ENCODE peak calls at places on chromosomes 6 and 20, in nine cellular contexts. T is breast epithelium, M is PC-3, I is psoas muscle, R is PC-9, H is HCT116, A is dorsolateral prefrontal cortex, S is tibial artery, X is Peyer's patch. U is an unnamed sample.
A peak's percentile ranks its signal among the peaks of the same experiment; 100 is the strongest.

GRCh38 chr6:44395501-44395900 is 8.0 kb downstream of the CDC5L start:
- DNase-seq in A (no peak), I (no peak), T (no peak), X (no peak), H (no peak), M (no peak), S (no peak), R (no peak), U (no peak)

GRCh38 chr6:169490409-169490708 is 211.5 kb downstream of the WDR27 start:
- DNase-seq in A (no peak), S (no peak), H (no peak), T (no peak), I (no peak), M (no peak), X (no peak), R (no peak), U (no peak)

GRCh38 chr6:20706293-20707165 is 172.3 kb downstream of the CDKAL1 start:
- DNase-seq in H (peak; percentile 7), X (no peak), S (no peak), A (no peak), R (no peak), I (no peak), M (no peak), T (no peak), U (no peak)

GRCh38 chr6:136225496-136225895 is 24.6 kb downstream of the MTFR2 start:
- DNase-seq in X (no peak), T (no peak), S (no peak), I (no peak), R (no peak), M (no peak), A (no peak), H (no peak), U (no peak)

GRCh38 chr20:6231551-6231950 is 108.7 kb upstream of the FERMT1 start:
- DNase-seq in I (no peak), X (no peak), H (no peak), M (peak; percentile 56), T (no peak), A (no peak), S (no peak), R (no peak), U (no peak)

GRCh38 chr6:68778356-68779020 is 143.4 kb downstream of the ADGRB3 start:
- DNase-seq in X (no peak), T (no peak), S (no peak), A (no peak), R (no peak), I (no peak), H (no peak), M (peak; percentile 50), U (peak; percentile 32)

GRCh38 chr20:32332614-32333013 is 25.5 kb upstream of the ASXL1 start:
- DNase-seq in A (no peak), R (peak; percentile 70), X (no peak), T (no peak), S (no peak), M (peak; percentile 79), I (no peak), H (no peak), U (no peak)

GRCh38 chr6:157514659-157515496 is 133.9 kb downstream of the ZDHHC14 start:
- DNase-seq in X (no peak), A (no peak), S (no peak), R (peak; percentile 26), M (peak; percentile 60), I (peak; percentile 53), H (no peak), T (no peak), U (no peak)

GRCh38 chr20:44253528-44253927 is 6.4 kb downstream of the GDAP1L1 start:
- DNase-seq in A (no peak), M (no peak), R (peak; percentile 5), I (no peak), H (no peak), X (no peak), S (no peak), T (no peak), U (no peak)

GRCh38 chr6:168418151-168418551 is 22.8 kb upstream of the SMOC2 start:
- DNase-seq in R (no peak), T (no peak), A (no peak), S (no peak), H (no peak), M (no peak), I (peak; percentile 58), X (no peak), U (peak; percentile 61)

GRCh38 chr6:10555625-10556309 is 34.6 kb downstream of the GCNT2 start:
- DNase-seq in H (no peak), R (no peak), X (peak; percentile 68), A (peak; percentile 55), S (no peak), M (no peak), I (peak; percentile 40), T (peak; percentile 56), U (peak; percentile 37)

GRCh38 chr6:71967436-71967835 is 81.1 kb downstream of the RIMS1 start:
- DNase-seq in T (no peak), R (no peak), I (no peak), S (no peak), A (no peak), M (no peak), X (no peak), H (no peak), U (no peak)

GRCh38 chr6:34130870-34131269 is 15.0 kb downstream of the GRM4 start:
- DNase-seq in A (no peak), I (no peak), R (no peak), S (no peak), H (no peak), X (no peak), M (no peak), T (no peak), U (no peak)

GRCh38 chr6:166604911-166605310 is 18.4 kb upstream of the RAMACL start:
- DNase-seq in I (no peak), T (no peak), X (no peak), M (no peak), H (no peak), S (no peak), A (no peak), R (no peak), U (no peak)

GRCh38 chr6:113599444-113599843 is 257.7 kb upstream of the MARCKS start:
- DNase-seq in M (peak; percentile 2), I (no peak), T (no peak), H (no peak), R (no peak), A (no peak), X (no peak), S (no peak), U (no peak)

GRCh38 chr6:21664263-21665081 is 70.9 kb downstream of the SOX4 start:
- DNase-seq in R (peak; percentile 34), S (no peak), X (no peak), I (peak; percentile 36), M (no peak), H (no peak), A (no peak), T (peak; percentile 67), U (peak; percentile 62)

GRCh38 chr6:163457637-163458561 is 43.4 kb downstream of the QKI start:
- DNase-seq in I (peak; percentile 20), R (no peak), X (no peak), S (no peak), H (no peak), M (peak; percentile 30), T (no peak), A (no peak), U (no peak)
- TF ChIP-seq CTCF in I (no peak), R (no peak), X (no peak), S (no peak), H (no peak), M (no peak), T (no peak), A (no peak), U (no peak)

GRCh38 chr6:118864330-118865166 is 29.4 kb upstream of the ASF1A start:
- DNase-seq in S (no peak), M (no peak), H (no peak), T (no peak), X (no peak), I (no peak), A (no peak), R (no peak), U (no peak)
- H3K27ac ChIP-seq in S (no peak overlapping the region), M (no peak overlapping the region), H (no peak overlapping the region), T (no peak overlapping the region), X (no peak overlapping the region), I (no peak overlapping the region), A (no peak overlapping the region), R (no peak overlapping the region), U (no peak overlapping the region)

DNA sequence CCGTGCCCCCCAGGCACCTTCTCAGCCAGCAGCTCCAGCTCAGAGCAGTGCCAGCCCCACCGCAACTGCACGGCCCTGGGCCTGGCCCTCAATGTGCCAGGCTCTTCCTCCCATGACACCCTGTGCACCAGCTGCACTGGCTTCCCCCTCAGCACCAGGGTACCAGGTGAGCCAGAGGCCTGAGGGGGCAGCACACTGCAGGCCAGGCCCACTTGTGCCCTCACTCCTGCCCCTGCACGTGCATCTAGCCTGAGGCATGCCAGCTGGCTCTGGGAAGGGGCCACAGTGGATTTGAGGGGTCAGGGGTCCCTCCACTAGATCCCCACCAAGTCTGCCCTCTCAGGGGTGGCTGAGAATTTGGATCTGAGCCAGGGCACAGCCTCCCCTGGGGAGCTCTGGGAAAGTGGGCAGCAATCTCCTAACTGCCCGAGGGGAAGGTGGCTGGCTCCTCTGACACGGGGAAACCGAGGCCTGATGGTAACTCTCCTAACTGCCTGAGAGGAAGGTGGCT is 960 bp downstream of the TNFRSF6B start:
- DNase-seq in H (no peak), S (peak; percentile 65), A (no peak), M (peak; percentile 21), X (no peak), T (no peak), I (no peak), R (no peak), U (no peak)
- TF ChIP-seq CTCF in H (no peak), S (no peak), A (no peak), M (no peak), X (no peak), T (no peak), I (no peak), R (no peak), U (no peak)

GRCh38 chr20:58022711-58023110 is 205.7 kb downstream of the ANKRD60 start:
- DNase-seq in X (no peak), I (no peak), M (no peak), R (no peak), S (no peak), T (no peak), A (no peak), H (no peak), U (no peak)

GRCh38 chr20:58019027-58019849 is 209.2 kb downstream of the ANKRD60 start:
- DNase-seq in T (no peak), I (no peak), S (no peak), H (no peak), X (no peak), R (peak; percentile 62), M (peak; percentile 60), A (no peak), U (no peak)

GRCh38 chr20:58019850-58020625 is 208.4 kb downstream of the ANKRD60 start:
- DNase-seq in A (no peak), X (no peak), M (no peak), R (no peak), S (no peak), T (no peak), I (no peak), H (no peak), U (no peak)

GRCh38 chr20:58021481-58021880 is 207.0 kb downstream of the ANKRD60 start:
- DNase-seq in M (no peak), X (no peak), S (no peak), R (no peak), A (no peak), I (peak; percentile 78), T (no peak), H (no peak), U (peak; percentile 85)

GRCh38 chr20:58020656-58021454 is 207.6 kb downstream of the ANKRD60 start:
- DNase-seq in H (no peak), S (no peak), X (no peak), T (no peak), I (peak; percentile 49), M (no peak), A (no peak), R (no peak), U (no peak)
- H3K27ac ChIP-seq in H (no peak overlapping the region), S (no peak overlapping the region), X (no peak overlapping the region), T (peak overlapping the region; percentile 41), I (no peak overlapping the region), M (no peak overlapping the region), A (no peak overlapping the region), R (no peak overlapping the region), U (no peak overlapping the region)

U was measured in testis.